ENCODE peak calls at places on chromosomes 4 and X, in nine cellular contexts. F, I, O, G, A, H, B, J and P are unnamed samples.

GRCh38 chr4:80788798-80789197 is 241.7 kb upstream of the BMP3 start:
- DNase-seq in A (no peak), B (no peak), H (no peak), F (no peak), J (no peak), O (peak), I (peak), G (no peak), P (no peak)

GRCh38 chr4:113564493-113564892 is 197.0 kb downstream of the CAMK2D start:
- DNase-seq in I (no peak), O (no peak), F (no peak), A (no peak), J (no peak), G (no peak), H (no peak), B (no peak), P (no peak)

GRCh38 chr4:70601422-70602039 is 9.5 kb downstream of the AMBN start:
- DNase-seq in G (peak), O (no peak), I (peak), A (peak), B (peak), H (no peak), J (peak), F (peak), P (peak)

GRCh38 chr4:70940134-70940533 is 38.0 kb downstream of the MOB1B start:
- DNase-seq in B (no peak), G (no peak), J (no peak), I (no peak), H (no peak), O (no peak), A (no peak), F (no peak), P (no peak)

GRCh38 chr4:3332498-3332897 is 39.7 kb downstream of the RGS12 start:
- DNase-seq in F (no peak), J (no peak), A (no peak), I (no peak), G (no peak), H (no peak), B (no peak), O (no peak), P (peak)

GRCh38 chr4:62896721-62897120 is 1512.5 kb downstream of the TECRL start:
- DNase-seq in B (no peak), F (no peak), I (no peak), A (no peak), G (no peak), O (no peak), H (no peak), J (no peak), P (no peak)

GRCh38 chrX:118117069-118117405 is 427 bp upstream of the KLHL13 start:
- DNase-seq in I (peak), H (peak), G (no peak), A (no peak), B (no peak), O (peak), F (no peak), J (peak), P (no peak)

GRCh38 chrX:11398785-11399184 is 105.6 kb downstream of the AMELX start:
- DNase-seq in J (no peak), I (no peak), B (no peak), H (no peak), G (no peak), A (no peak), F (no peak), O (no peak), P (no peak)

GRCh38 chr4:3302164-3302785 is 9.5 kb downstream of the RGS12 start:
- DNase-seq in O (no peak), F (no peak), I (no peak), B (no peak), A (no peak), G (no peak), H (peak), J (no peak), P (peak)

GRCh38 chr4:89204624-89205023 is 93.3 kb downstream of the TIGD2 start:
- DNase-seq in H (no peak), G (no peak), J (no peak), O (no peak), A (no peak), F (no peak), B (no peak), I (no peak), P (no peak)

GRCh38 chrX:74231625-74232024 is 72.4 kb upstream of the ZCCHC13 start:
- DNase-seq in I (no peak), G (no peak), J (no peak), O (no peak), B (no peak), A (no peak), H (no peak), F (no peak), P (no peak)

GRCh38 chrX:74225111-74225510 is 78.9 kb upstream of the ZCCHC13 start:
- DNase-seq in B (no peak), F (no peak), J (no peak), O (no peak), A (no peak), I (no peak), H (no peak), G (no peak), P (no peak)

GRCh38 chrX:74232859-74233258 is 71.1 kb upstream of the ZCCHC13 start:
- DNase-seq in H (no peak), J (no peak), G (no peak), I (peak), B (peak), A (no peak), F (no peak), O (no peak), P (no peak)

GRCh38 chrX:74234829-74235228 is 69.2 kb upstream of the ZCCHC13 start:
- DNase-seq in G (no peak), H (no peak), A (no peak), I (no peak), B (no peak), F (no peak), J (no peak), O (no peak), P (no peak)

GRCh38 chrX:74230094-74230493 is 73.9 kb upstream of the ZCCHC13 start:
- DNase-seq in G (no peak), H (no peak), I (no peak), F (no peak), A (no peak), J (no peak), B (no peak), O (no peak), P (no peak)
- TF ChIP-seq CTCF in G (no peak), H (no peak), I (no peak), F (no peak), A (no peak), J (no peak), B (peak), O (no peak), P (no peak)

DNA sequence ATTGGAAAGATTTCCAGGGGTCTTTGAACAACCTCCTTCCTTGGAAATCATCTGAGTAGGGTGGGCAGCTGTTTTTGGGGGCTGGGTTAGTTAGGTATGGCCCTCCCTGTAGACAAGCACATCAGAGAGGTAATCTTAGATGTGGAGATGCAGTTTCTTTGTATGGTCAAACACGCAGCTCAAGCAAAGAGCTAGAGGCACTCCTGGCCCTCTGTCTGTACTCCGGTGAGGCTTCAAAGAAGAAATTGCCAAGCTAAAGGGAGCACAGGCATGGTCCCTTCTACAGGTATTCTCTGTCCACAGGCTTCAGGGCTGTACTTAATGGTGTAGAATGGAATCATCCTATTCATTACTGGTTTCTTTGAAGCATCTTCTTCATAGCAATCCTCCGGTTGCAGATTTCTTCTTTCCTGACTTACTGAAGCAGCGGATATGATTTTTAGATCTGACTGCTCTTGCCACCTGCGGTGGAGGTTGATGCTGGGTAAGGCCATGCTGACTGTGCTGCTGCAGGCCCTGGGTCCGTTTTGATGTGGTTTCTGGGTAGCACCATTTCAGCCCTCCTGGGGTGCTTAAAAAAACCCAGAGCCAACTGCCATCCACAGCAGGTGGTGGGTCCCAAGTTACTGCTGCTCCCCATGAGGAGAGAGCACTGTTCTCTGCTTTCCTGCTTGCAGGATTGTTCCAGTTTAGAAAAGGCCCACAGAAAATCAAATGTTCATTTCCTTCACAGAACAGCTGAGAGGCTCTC is 318.9 kb upstream of the GATB start:
- DNase-seq in G (no peak), I (no peak), J (no peak), B (no peak), H (no peak), A (no peak), O (no peak), F (no peak), P (no peak)
- TF ChIP-seq CTCF in G (no peak), I (no peak), J (no peak), B (no peak), H (no peak), A (no peak), O (no peak), F (no peak), P (no peak)

GRCh38 chrX:99857455-99857854 is 552.6 kb downstream of the PCDH19 start:
- DNase-seq in J (no peak), F (no peak), O (no peak), A (no peak), B (peak), H (no peak), I (no peak), G (no peak), P (no peak)
- TF ChIP-seq CTCF in J (no peak), F (peak), O (no peak), A (no peak), B (peak), H (no peak), I (no peak), G (no peak), P (no peak)

DNA sequence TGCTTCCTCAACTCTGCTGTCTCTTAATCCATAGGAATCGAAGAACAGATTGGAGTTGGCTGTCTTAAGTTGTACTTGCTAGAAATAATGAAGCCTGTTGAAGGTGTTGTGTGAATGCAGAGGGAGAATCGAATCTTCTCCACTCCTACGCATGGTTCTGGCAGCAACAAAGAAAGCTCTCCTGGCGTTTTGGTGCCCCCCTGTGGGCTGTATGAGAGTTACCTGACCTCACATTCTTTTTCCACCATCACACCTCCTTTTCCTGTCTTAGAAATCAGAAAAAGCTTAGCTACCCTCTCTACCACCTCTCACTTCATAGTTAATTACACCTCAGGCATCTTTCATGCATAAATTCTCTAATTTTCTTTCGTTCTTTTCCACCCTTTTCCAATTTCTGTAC is 16.3 kb downstream of the KLF8 start:
- DNase-seq in O (peak), B (peak), H (no peak), J (peak), F (no peak), A (peak), I (peak), G (peak), P (peak)
- TF ChIP-seq CTCF in O (peak), B (peak), H (peak), J (peak), F (peak), A (peak), I (peak), G (peak), P (peak)

GRCh38 chrX:108584617-108585211 is 145.1 kb downstream of the COL4A5 start:
- DNase-seq in I (peak), H (no peak), G (no peak), A (no peak), B (peak), O (no peak), J (peak), F (no peak), P (peak)
- TF ChIP-seq CTCF in I (peak), H (peak), G (peak), A (peak), B (peak), O (peak), J (no peak), F (peak), P (peak)

DNA sequence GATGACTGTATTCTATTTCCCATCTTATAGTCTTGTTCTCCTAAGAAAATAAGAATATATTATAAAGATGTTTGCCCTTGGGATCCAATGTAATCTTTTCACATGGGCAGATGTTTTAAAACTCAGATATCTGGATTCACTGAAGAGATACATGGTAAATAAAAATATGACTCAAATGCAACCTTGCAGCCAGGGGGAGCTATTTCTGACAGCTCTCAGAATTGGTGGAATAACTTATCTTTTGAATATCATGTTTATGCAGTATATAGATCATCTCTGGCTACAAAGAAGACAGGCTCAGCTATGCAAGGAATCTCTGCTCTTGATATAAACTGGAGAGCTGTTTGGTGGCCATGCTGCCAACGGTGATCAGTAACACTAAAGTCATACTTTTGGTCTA is 274.7 kb downstream of the GLUD2 start:
- DNase-seq in J (peak), A (no peak), H (no peak), I (no peak), F (no peak), O (no peak), G (no peak), B (no peak), P (no peak)
- TF ChIP-seq CTCF in J (no peak), A (no peak), H (peak), I (no peak), F (peak), O (no peak), G (no peak), B (peak), P (no peak)